ENCODE peak calls at places on chromosomes 1 and 21, in eight cellular contexts. M is cardiac fibroblast, F is adrenal gland, R is thoracic aorta, C is astrocyte of the spinal cord, V is brain microvascular endothelial cell, P is GM23248, A is endodermal cell. H is an unnamed sample.

GRCh38 chr1:151947140-151947539 is 37.8 kb upstream of the THEM4 start:
- DNase-seq in R (no peak), V (no peak), C (no peak), A (no peak), F (no peak), M (no peak), P (peak; percentile 45), H (no peak)

GRCh38 chr21:27743971-27744564 is 777.2 kb upstream of the ADAMTS5 start:
- DNase-seq in A (no peak), P (no peak), M (no peak), F (no peak), V (no peak), R (no peak), C (no peak), H (no peak)

GRCh38 chr1:76503100-76503499 is 364.2 kb upstream of the ST6GALNAC5 start:
- DNase-seq in F (no peak), V (no peak), A (peak; percentile 80), M (no peak), P (no peak), R (no peak), C (no peak), H (no peak)

GRCh38 chr1:83626603-83627002 is 372.3 kb downstream of the TTLL7 start:
- DNase-seq in M (no peak), P (no peak), F (no peak), A (no peak), C (no peak), R (no peak), V (no peak), H (no peak)

GRCh38 chr21:26593800-26594199 is 20.7 kb upstream of the CYYR1 start:
- DNase-seq in M (no peak), P (no peak), R (no peak), V (no peak), A (no peak), C (no peak), F (no peak), H (no peak)

GRCh38 chr1:207362962-207363858 is 41.7 kb downstream of the CD55 start:
- DNase-seq in P (peak; percentile 14), F (no peak), R (no peak), V (peak; percentile 73), A (no peak), M (peak; percentile 64), C (peak; percentile 30), H (no peak)

GRCh38 chr1:59161136-59161535 is 135.8 kb upstream of the FGGY start:
- DNase-seq in A (no peak), V (no peak), C (no peak), F (no peak), R (no peak), M (no peak), P (no peak), H (no peak)

GRCh38 chr1:32204943-32205361 is 519 bp upstream of the IQCC start:
- DNase-seq in M (no peak), F (peak; percentile 69), R (no peak), P (peak; percentile 53), A (no peak), C (no peak), V (no peak), H (no peak)

GRCh38 chr1:77929806-77930205 is 41.4 kb downstream of the NEXN start:
- DNase-seq in C (no peak), F (no peak), M (no peak), A (no peak), R (no peak), V (no peak), P (no peak), H (no peak)

GRCh38 chr1:77925966-77926365 is 37.5 kb downstream of the NEXN start:
- DNase-seq in V (no peak), M (no peak), R (no peak), F (no peak), P (peak; percentile 52), A (no peak), C (no peak), H (no peak)

GRCh38 chr1:77926561-77927357 is 38.3 kb downstream of the NEXN start:
- DNase-seq in A (no peak), C (no peak), P (peak; percentile 43), R (no peak), M (no peak), F (no peak), V (no peak), H (no peak)

GRCh38 chr1:77925536-77925935 is 37.1 kb downstream of the NEXN start:
- DNase-seq in C (peak; percentile 46), A (no peak), V (no peak), R (no peak), M (peak; percentile 68), F (no peak), P (peak; percentile 55), H (no peak)

DNA sequence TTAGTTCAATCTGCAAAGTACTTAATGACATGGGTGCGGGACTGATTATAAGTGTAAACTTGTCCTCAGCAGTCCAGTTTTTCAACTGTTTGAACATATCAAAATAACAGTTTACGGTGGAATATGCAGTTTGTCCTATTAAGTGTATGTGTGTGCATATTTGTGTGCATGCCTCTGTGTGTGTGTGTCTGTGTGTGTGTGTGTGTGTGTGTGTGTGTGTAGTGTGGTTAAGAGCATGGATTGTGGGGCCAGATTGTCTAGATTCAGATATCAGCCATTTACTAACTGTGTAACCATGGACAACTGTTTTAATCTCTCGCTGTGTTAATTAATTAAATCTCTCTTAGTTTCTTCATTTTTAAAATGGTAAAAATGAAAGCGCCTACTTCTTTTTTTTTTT is 39.0 kb downstream of the NEXN start:
- DNase-seq in R (no peak), V (no peak), C (no peak), A (no peak), P (no peak), M (no peak), F (no peak), H (no peak)
- H3K4me3 ChIP-seq in R (no peak overlapping the region), V (no peak overlapping the region), C (no peak overlapping the region), A (no peak overlapping the region), P (no peak overlapping the region), M (no peak overlapping the region), F (no peak overlapping the region), H (no peak overlapping the region)

GRCh38 chr21:34890724-34891609 is 158.1 kb downstream of the RUNX1 start:
- DNase-seq in F (no peak), A (peak; percentile 75), P (peak; percentile 62), M (no peak), V (peak; percentile 57), C (peak; percentile 74), R (no peak), H (no peak)

GRCh38 chr21:34892196-34892595 is 156.9 kb downstream of the RUNX1 start:
- DNase-seq in P (no peak), V (no peak), A (no peak), C (peak; percentile 54), R (no peak), F (no peak), M (no peak), H (no peak)

GRCh38 chr21:34891610-34891943 is 157.5 kb downstream of the RUNX1 start:
- DNase-seq in P (no peak), V (no peak), F (no peak), C (no peak), R (no peak), A (no peak), M (no peak), H (no peak)

GRCh38 chr21:34897828-34898227 is 151.3 kb downstream of the RUNX1 start:
- DNase-seq in F (no peak), A (no peak), R (no peak), M (no peak), C (no peak), V (no peak), P (no peak), H (no peak)

GRCh38 chr21:34894401-34894800 is 154.7 kb downstream of the RUNX1 start:
- DNase-seq in P (no peak), A (no peak), V (no peak), F (no peak), R (no peak), M (no peak), C (no peak), H (no peak)
- H3K4me3 ChIP-seq in P (no peak overlapping the region), A (no peak overlapping the region), V (no peak overlapping the region), F (no peak overlapping the region), R (no peak overlapping the region), M (no peak overlapping the region), C (no peak overlapping the region), H (no peak overlapping the region)

GRCh38 chr1:43258370-43258769 is 11.4 kb upstream of the TMEM125 start:
- DNase-seq in V (no peak), P (no peak), R (no peak), F (no peak), C (no peak), A (no peak), M (no peak), H (no peak)
- H3K4me3 ChIP-seq in V (no peak overlapping the region), P (no peak overlapping the region), R (no peak overlapping the region), F (no peak overlapping the region), C (no peak overlapping the region), A (no peak overlapping the region), M (no peak overlapping the region), H (no peak overlapping the region)

GRCh38 chr1:114756009-114756892 is 1.5 kb downstream of the CSDE1 start:
- DNase-seq in M (no peak), F (no peak), V (no peak), R (no peak), C (no peak), A (no peak), P (peak; percentile 32), H (no peak)

GRCh38 chr1:114757455-114758250 is at the start of gene CSDE1:
- DNase-seq in R (peak; percentile 92), M (peak; percentile 99), A (peak; percentile 99), C (peak; percentile 98), V (peak; percentile 98), P (peak; percentile 100), F (peak; percentile 99), H (peak; percentile 95)

GRCh38 chr1:114756949-114757454 is 782 bp downstream of the CSDE1 start:
- DNase-seq in A (no peak), R (peak; percentile 13), F (peak; percentile 69), V (peak; percentile 47), P (peak; percentile 89), C (peak; percentile 29), M (peak; percentile 58), H (peak; percentile 31)

GRCh38 chr1:114753143-114753542 is 4.6 kb downstream of the CSDE1 start:
- DNase-seq in F (no peak), P (no peak), A (no peak), C (no peak), V (no peak), M (no peak), R (no peak), H (no peak)

DNA sequence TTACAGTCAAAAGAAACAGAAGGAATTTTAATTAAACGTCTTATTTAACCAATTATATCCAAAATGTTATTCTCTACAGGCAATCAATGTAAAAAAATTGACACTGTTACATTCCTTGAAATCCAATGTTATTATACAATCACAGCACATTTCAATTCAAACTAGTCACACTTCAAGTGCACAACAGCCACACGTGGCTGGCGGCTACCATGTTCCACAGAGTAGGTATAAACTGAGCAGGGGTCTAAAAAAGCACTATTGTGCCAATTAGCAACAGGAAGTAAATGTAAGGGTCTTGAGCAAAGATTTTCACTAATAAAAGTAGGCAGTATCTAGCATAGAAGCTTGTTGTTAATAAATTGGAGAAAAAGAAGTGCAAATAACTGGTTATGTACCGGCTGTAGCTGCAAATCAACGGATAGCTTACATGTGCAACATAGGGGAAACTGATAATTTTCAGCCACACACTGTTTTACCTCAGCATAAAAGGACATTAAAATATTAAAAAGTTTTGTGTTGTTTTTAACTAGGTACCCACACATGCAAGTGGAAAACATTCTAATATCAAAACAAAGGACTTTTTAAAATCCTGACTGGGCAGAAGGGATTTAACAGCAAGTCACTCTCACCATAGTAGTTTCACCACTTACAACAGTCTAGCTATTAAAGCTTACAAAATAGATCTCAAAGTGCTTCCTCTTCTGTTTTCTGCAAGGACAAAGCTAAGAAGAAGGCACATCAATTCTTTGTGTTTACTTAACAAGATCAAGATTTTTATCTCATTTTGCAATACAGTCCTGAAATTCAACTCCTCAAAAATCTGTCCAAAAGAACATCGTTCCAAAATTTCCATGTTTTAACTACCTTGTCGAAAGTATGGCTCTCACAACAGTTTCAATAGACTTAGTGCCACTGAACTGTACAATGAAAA is 2.5 kb downstream of the CSDE1 start:
- DNase-seq in P (peak; percentile 47), M (no peak), C (no peak), R (no peak), V (no peak), A (no peak), F (no peak), H (no peak)
- H3K4me3 ChIP-seq in P (peak overlapping the region; percentile 100), M (no peak overlapping the region), C (peak overlapping the region; percentile 88), R (peak overlapping the region; percentile 76), V (no peak overlapping the region), A (peak overlapping the region; percentile 93), F (no peak overlapping the region), H (peak overlapping the region; percentile 93)